ENCODE peak calls at places on chromosomes 11 and 22, in nine cellular contexts. Y is IMR-90, V is Peyer's patch, A is HepG2, O is ovary, L is transverse colon, W is esophagus squamous epithelium, E is heart left ventricle, I is adrenal gland. X is an unnamed sample.

GRCh38 chr11:108984548-108984947 is 319.7 kb downstream of the DDX10 start:
- DNase-seq in Y (no peak), V (no peak), A (no peak), O (no peak), L (no peak), W (no peak), E (no peak), I (no peak), X (no peak)

GRCh38 chr11:68998390-68998911 is 14.6 kb downstream of the MRGPRF start:
- DNase-seq in Y (peak; percentile 12), V (peak; percentile 45), A (no peak), O (peak; percentile 25), L (peak; percentile 24), W (no peak), E (no peak), I (peak; percentile 53), X (no peak)

GRCh38 chr11:17353228-17354021 is 1.8 kb downstream of the NCR3LG1 start:
- DNase-seq in Y (peak; percentile 76), V (peak; percentile 87), A (peak; percentile 90), O (peak; percentile 76), L (peak; percentile 85), W (no peak), E (peak; percentile 72), I (peak; percentile 72), X (peak; percentile 73)

GRCh38 chr22:44354288-44354687 is 41.5 kb upstream of the SHISAL1 start:
- DNase-seq in Y (no peak), V (peak; percentile 23), A (no peak), O (no peak), L (no peak), W (no peak), E (no peak), I (no peak), X (no peak)

GRCh38 chr11:72015511-72016061 is 16.9 kb downstream of the IL18BP start:
- DNase-seq in Y (peak; percentile 24), V (no peak), A (peak; percentile 13), O (no peak), L (no peak), W (no peak), E (no peak), I (no peak), X (no peak)

GRCh38 chr22:20432244-20432686 is 5.4 kb downstream of the SCARF2 start:
- DNase-seq in Y (no peak), V (peak; percentile 43), A (no peak), O (no peak), L (no peak), W (no peak), E (no peak), I (no peak), X (no peak)

GRCh38 chr11:12706531-12707499 is 32.6 kb downstream of the TEAD1 start:
- DNase-seq in Y (no peak), V (no peak), A (peak; percentile 57), O (no peak), L (peak; percentile 51), W (no peak), E (peak; percentile 46), I (peak; percentile 38), X (peak; percentile 44)

GRCh38 chr22:24411256-24412004 is 16.0 kb upstream of the ADORA2A start:
- DNase-seq in Y (no peak), V (peak; percentile 32), A (no peak), O (no peak), L (no peak), W (no peak), E (no peak), I (peak; percentile 18), X (peak; percentile 22)

GRCh38 chr11:69106124-69106811 is 49.5 kb upstream of the SMIM38 start:
- DNase-seq in Y (no peak), V (no peak), A (no peak), O (no peak), L (no peak), W (no peak), E (no peak), I (no peak), X (peak; percentile 78)

GRCh38 chr11:30868495-30869130 is 282.5 kb upstream of the MPPED2 start:
- DNase-seq in Y (no peak), V (no peak), A (no peak), O (no peak), L (no peak), W (no peak), E (no peak), I (no peak), X (no peak)

GRCh38 chr22:20009018-20009482 is 7.6 kb downstream of the ARVCF start:
- DNase-seq in Y (no peak), V (no peak), A (no peak), O (no peak), L (no peak), W (no peak), E (no peak), I (no peak), X (no peak)

GRCh38 chr11:22225190-22225589 is 32.3 kb downstream of the ANO5 start:
- DNase-seq in Y (no peak), V (no peak), A (no peak), O (no peak), L (no peak), W (no peak), E (no peak), I (no peak), X (no peak)

GRCh38 chr22:43561421-43562178 is 149.8 kb downstream of the MPPED1 start:
- DNase-seq in Y (no peak), V (no peak), A (no peak), O (no peak), L (no peak), W (no peak), E (no peak), I (no peak), X (no peak)

DNA sequence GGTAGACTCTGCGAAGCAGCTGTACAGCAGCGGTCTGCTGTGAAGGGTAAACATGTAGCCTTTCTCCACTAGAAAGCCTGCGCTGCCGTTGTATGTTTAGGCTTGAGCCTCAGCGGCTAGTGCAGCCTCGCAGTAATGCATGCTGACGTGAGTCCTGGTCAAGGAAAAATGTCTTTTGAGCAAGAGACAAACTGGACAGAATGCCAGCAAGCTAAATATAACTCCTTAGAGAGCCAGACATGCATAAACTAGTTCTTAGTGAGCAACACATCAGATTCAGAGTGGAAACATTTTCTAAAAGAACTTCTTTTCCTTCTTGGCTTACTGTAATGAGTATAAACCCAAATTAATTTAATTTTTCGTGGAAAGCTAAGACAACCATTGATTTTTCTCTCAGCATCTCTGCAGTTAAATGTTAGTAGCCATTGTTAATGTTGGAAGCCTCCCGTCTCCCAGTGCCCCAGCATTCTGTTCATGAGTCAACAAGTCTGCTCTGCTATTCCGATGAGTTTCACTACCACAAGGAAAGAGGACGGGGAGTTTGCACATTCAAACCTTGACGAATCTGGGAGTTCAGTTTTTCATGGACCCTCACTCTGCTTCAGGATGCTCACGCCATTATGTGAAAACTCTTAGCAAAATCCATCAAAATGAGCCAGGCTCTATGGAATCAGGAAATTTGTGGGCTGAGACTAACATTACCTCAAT is 51.4 kb downstream of the JAM3 start:
- DNase-seq in Y (peak; percentile 97), V (no peak), A (no peak), O (peak; percentile 70), L (peak; percentile 39), W (no peak), E (peak; percentile 69), I (peak; percentile 60), X (peak; percentile 35)
- TF ChIP-seq POLR2A in Y (peak; percentile 61), V (no peak), A (no peak), O (no peak), L (no peak), W (no peak), E (no peak), I (peak; percentile 34), X (no peak)

DNA sequence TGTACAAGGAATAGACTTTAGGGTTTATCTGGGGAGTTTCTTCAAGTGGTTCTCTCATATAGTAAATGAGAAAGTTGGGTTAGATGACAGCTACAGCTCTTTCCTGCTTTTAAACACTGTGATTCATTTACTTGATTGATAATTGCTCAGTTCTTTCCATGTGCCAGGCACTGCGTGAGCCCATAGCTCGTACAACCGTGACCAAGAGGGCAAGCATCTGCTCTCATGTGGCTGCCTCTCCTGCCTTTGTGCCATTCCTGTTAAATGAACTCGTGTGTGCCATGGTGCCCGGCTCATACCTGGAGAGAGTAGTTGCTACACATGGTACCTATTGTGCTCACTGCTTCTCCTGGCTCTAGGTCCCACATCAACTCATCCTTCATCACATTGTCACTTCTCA is 206.3 kb downstream of the SNX19 start:
- DNase-seq in Y (peak; percentile 3), V (no peak), A (no peak), O (no peak), L (no peak), W (no peak), E (no peak), I (no peak), X (no peak)
- H3K27ac ChIP-seq in Y (peak overlapping the region; percentile 78), V (peak overlapping the region; percentile 52), A (no peak overlapping the region), O (no peak overlapping the region), L (no peak overlapping the region), W (no peak overlapping the region), E (no peak overlapping the region), I (no peak overlapping the region), X (no peak overlapping the region)

DNA sequence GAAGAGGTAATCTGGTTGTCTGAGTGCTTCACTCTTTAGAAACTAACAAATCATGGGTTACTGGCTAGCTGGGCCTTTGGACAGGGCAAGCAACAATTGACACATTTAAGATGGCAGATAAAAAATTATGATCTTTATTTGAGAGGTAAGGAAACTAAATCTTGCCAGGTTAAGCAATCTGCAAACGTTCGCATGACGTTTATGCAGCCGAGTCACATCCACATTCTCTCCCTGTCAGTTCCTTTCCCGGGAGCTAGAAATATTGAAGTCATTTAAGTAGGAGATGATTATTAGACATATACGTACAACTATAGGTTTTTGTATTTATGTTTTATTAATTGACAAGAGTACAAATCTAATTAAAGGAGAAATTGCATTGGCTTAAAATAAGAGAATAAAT is 57.4 kb upstream of the RCN1 start:
- DNase-seq in Y (peak; percentile 23), V (no peak), A (no peak), O (no peak), L (no peak), W (no peak), E (no peak), I (no peak), X (no peak)
- TF ChIP-seq POLR2A in Y (no peak), V (no peak), A (no peak), O (no peak), L (no peak), W (no peak), E (no peak), I (no peak), X (no peak)

GRCh38 chr11:134032501-134033091 is 36.3 kb upstream of the JAM3 start:
- DNase-seq in Y (no peak), V (no peak), A (no peak), O (peak; percentile 55), L (no peak), W (no peak), E (no peak), I (no peak), X (no peak)

GRCh38 chr11:134032031-134032430 is 36.8 kb upstream of the JAM3 start:
- DNase-seq in Y (no peak), V (no peak), A (no peak), O (no peak), L (no peak), W (no peak), E (no peak), I (no peak), X (no peak)

GRCh38 chr11:134033276-134033675 is 35.6 kb upstream of the JAM3 start:
- DNase-seq in Y (no peak), V (no peak), A (no peak), O (peak; percentile 46), L (no peak), W (no peak), E (no peak), I (no peak), X (no peak)

GRCh38 chr11:134034496-134035381 is 34.1 kb upstream of the JAM3 start:
- DNase-seq in Y (no peak), V (no peak), A (no peak), O (peak; percentile 48), L (no peak), W (no peak), E (peak; percentile 46), I (peak; percentile 75), X (peak; percentile 84)

GRCh38 chr11:134033696-134034491 is 35.0 kb upstream of the JAM3 start:
- DNase-seq in Y (peak; percentile 85), V (peak; percentile 53), A (peak; percentile 45), O (peak; percentile 82), L (peak; percentile 69), W (no peak), E (peak; percentile 90), I (peak; percentile 86), X (peak; percentile 79)
- H3K27ac ChIP-seq in Y (no peak overlapping the region), V (peak overlapping the region; percentile 53), A (no peak overlapping the region), O (peak overlapping the region; percentile 54), L (peak overlapping the region; percentile 73), W (peak overlapping the region; percentile 83), E (peak overlapping the region; percentile 85), I (peak overlapping the region; percentile 19), X (peak overlapping the region; percentile 79)

X was measured in stomach.